ENCODE peak calls at places on chromosome 15, in four cellular contexts. One of them, this sample, is unnamed.

GRCh38 chr15:100353469-100353868 is 11.7 kb upstream of the ADAMTS17 start:
- DNase-seq in EH: no peak
- DNase-seq in left colon: no peak
- DNase-seq in glutamatergic neuron: no peak
- DNase-seq in this sample: no peak

GRCh38 chr15:42363942-42364341 is 4.6 kb downstream of the CAPN3 start:
- DNase-seq in EH: no peak
- DNase-seq in left colon: no peak
- DNase-seq in glutamatergic neuron: no peak
- DNase-seq in this sample: no peak

GRCh38 chr15:40155270-40155910 is 5.5 kb upstream of the BUB1B start:
- DNase-seq in EH: no peak
- DNase-seq in left colon: peak; percentile 78
- DNase-seq in glutamatergic neuron: no peak
- DNase-seq in this sample: peak; percentile 81

GRCh38 chr15:88974392-88974791 is 61.2 kb upstream of the MFGE8 start:
- DNase-seq in EH: peak; percentile 52
- DNase-seq in left colon: no peak
- DNase-seq in glutamatergic neuron: no peak
- DNase-seq in this sample: no peak

GRCh38 chr15:42050484-42051255 is 29.8 kb upstream of the PLA2G4E start:
- DNase-seq in EH: no peak
- DNase-seq in left colon: no peak
- DNase-seq in glutamatergic neuron: no peak
- DNase-seq in this sample: peak; percentile 45

GRCh38 chr15:57784081-57784488 is 77.6 kb downstream of the POLR2M start:
- DNase-seq in EH: peak; percentile 97
- DNase-seq in left colon: no peak
- DNase-seq in glutamatergic neuron: no peak
- DNase-seq in this sample: no peak

GRCh38 chr15:80823120-80823519 is 44.0 kb downstream of the CEMIP start:
- DNase-seq in EH: no peak
- DNase-seq in left colon: no peak
- DNase-seq in glutamatergic neuron: no peak
- DNase-seq in this sample: peak; percentile 32

GRCh38 chr15:34987623-34987981 is 485 bp downstream of the ZNF770 start:
- DNase-seq in EH: no peak
- DNase-seq in left colon: no peak
- DNase-seq in glutamatergic neuron: peak; percentile 17
- DNase-seq in this sample: no peak

GRCh38 chr15:90354986-90355385 is 2.9 kb downstream of the ZNF774 start:
- DNase-seq in EH: peak; percentile 19
- DNase-seq in left colon: no peak
- DNase-seq in glutamatergic neuron: no peak
- DNase-seq in this sample: no peak

GRCh38 chr15:70036585-70037343 is 61.0 kb downstream of the TLE3 start:
- DNase-seq in EH: no peak
- DNase-seq in left colon: peak; percentile 55
- DNase-seq in glutamatergic neuron: peak; percentile 9
- DNase-seq in this sample: no peak

GRCh38 chr15:88704791-88705768 is 66.3 kb downstream of the ISG20 start:
- DNase-seq in EH: peak; percentile 77
- DNase-seq in left colon: peak; percentile 33
- DNase-seq in glutamatergic neuron: no peak
- DNase-seq in this sample: peak; percentile 56

GRCh38 chr15:62782100-62782791 is 260.3 kb upstream of the TPM1 start:
- DNase-seq in EH: peak; percentile 95
- DNase-seq in left colon: peak; percentile 69
- DNase-seq in glutamatergic neuron: peak; percentile 40
- DNase-seq in this sample: peak; percentile 94

GRCh38 chr15:38069506-38069905 is 135.1 kb downstream of the TMCO5A start:
- DNase-seq in EH: peak; percentile 86
- DNase-seq in left colon: peak; percentile 79
- DNase-seq in glutamatergic neuron: no peak
- DNase-seq in this sample: peak; percentile 83

GRCh38 chr15:60345616-60346015 is 52.2 kb downstream of the ANXA2 start:
- DNase-seq in EH: no peak
- DNase-seq in left colon: no peak
- DNase-seq in glutamatergic neuron: no peak
- DNase-seq in this sample: no peak

GRCh38 chr15:32818758-32819405 is 101.1 kb downstream of the GREM1 start:
- DNase-seq in EH: peak; percentile 62
- DNase-seq in left colon: no peak
- DNase-seq in glutamatergic neuron: no peak
- DNase-seq in this sample: no peak

GRCh38 chr15:82900511-82900910 is 52.0 kb downstream of the HOMER2 start:
- DNase-seq in EH: no peak
- DNase-seq in left colon: no peak
- DNase-seq in glutamatergic neuron: no peak
- DNase-seq in this sample: no peak

GRCh38 chr15:95596487-95596886 is 734.0 kb upstream of the NR2F2 start:
- DNase-seq in EH: no peak
- DNase-seq in left colon: no peak
- DNase-seq in glutamatergic neuron: peak; percentile 63
- DNase-seq in this sample: no peak

GRCh38 chr15:80970018-80970657 is 19.5 kb downstream of the MESD start:
- DNase-seq in EH: peak; percentile 73
- DNase-seq in left colon: no peak
- DNase-seq in glutamatergic neuron: peak; percentile 69
- DNase-seq in this sample: no peak

GRCh38 chr15:43828061-43828657 is 1.4 kb downstream of the WDR76 start:
- DNase-seq in EH: peak; percentile 46
- DNase-seq in left colon: no peak
- DNase-seq in glutamatergic neuron: no peak
- DNase-seq in this sample: no peak

GRCh38 chr15:90071220-90071807 is 31.0 kb downstream of the IDH2 start:
- DNase-seq in EH: peak; percentile 85
- DNase-seq in left colon: peak; percentile 83
- DNase-seq in glutamatergic neuron: peak; percentile 76
- DNase-seq in this sample: peak; percentile 67

GRCh38 chr15:99895189-99895955 is 162.1 kb upstream of the LYSMD4 start:
- DNase-seq in EH: no peak
- DNase-seq in left colon: no peak
- DNase-seq in glutamatergic neuron: no peak
- DNase-seq in this sample: no peak

GRCh38 chr15:75671684-75672083 is 24.0 kb downstream of the SNX33 start:
- DNase-seq in EH: peak; percentile 31
- DNase-seq in left colon: no peak
- DNase-seq in glutamatergic neuron: no peak
- DNase-seq in this sample: no peak

GRCh38 chr15:56523521-56523920 is 58.6 kb upstream of the MNS1 start:
- DNase-seq in EH: peak; percentile 8
- DNase-seq in left colon: no peak
- DNase-seq in glutamatergic neuron: no peak
- DNase-seq in this sample: no peak

GRCh38 chr15:74402873-74403589 is 30.7 kb downstream of the SEMA7A start:
- DNase-seq in EH: no peak
- DNase-seq in left colon: peak; percentile 50
- DNase-seq in glutamatergic neuron: no peak
- DNase-seq in this sample: no peak

GRCh38 chr15:66633346-66633745 is 67.5 kb upstream of the LCTL start:
- DNase-seq in EH: no peak
- DNase-seq in left colon: no peak
- DNase-seq in glutamatergic neuron: no peak
- DNase-seq in this sample: no peak